ENCODE peak calls at places on chromosome 4, in seven cellular contexts. One of them, this sample, is unnamed.

GRCh38 chr4:121096629-121097028 is 24.3 kb upstream of the NDNF start:
- DNase-seq in HAP-1: no peak
- DNase-seq in tibial artery: no peak
- DNase-seq in right lobe of liver: no peak
- DNase-seq in suprapubic skin: no peak
- DNase-seq in brain microvascular endothelial cell: no peak
- DNase-seq in mammary epithelial cell: peak; percentile 7
- DNase-seq in this sample: peak; percentile 51

GRCh38 chr4:40672528-40673522 is 43.2 kb upstream of the RBM47 start:
- DNase-seq in mammary epithelial cell: peak; percentile 94
- DNase-seq in HAP-1: peak; percentile 73
- DNase-seq in suprapubic skin: no peak
- DNase-seq in tibial artery: peak; percentile 43
- DNase-seq in right lobe of liver: peak; percentile 34
- DNase-seq in brain microvascular endothelial cell: peak; percentile 94
- DNase-seq in this sample: peak; percentile 100

GRCh38 chr4:26441110-26441509 is 49.2 kb downstream of the CCKAR start:
- DNase-seq in tibial artery: no peak
- DNase-seq in right lobe of liver: no peak
- DNase-seq in suprapubic skin: no peak
- DNase-seq in brain microvascular endothelial cell: peak; percentile 32
- DNase-seq in HAP-1: no peak
- DNase-seq in mammary epithelial cell: no peak
- DNase-seq in this sample: peak; percentile 53

GRCh38 chr4:121177238-121178137 is 13.4 kb upstream of the TNIP3 start:
- DNase-seq in brain microvascular endothelial cell: no peak
- DNase-seq in HAP-1: no peak
- DNase-seq in mammary epithelial cell: no peak
- DNase-seq in right lobe of liver: no peak
- DNase-seq in tibial artery: no peak
- DNase-seq in suprapubic skin: no peak
- DNase-seq in this sample: no peak

GRCh38 chr4:74926007-74926406 is 6.9 kb upstream of the PARM1 start:
- DNase-seq in HAP-1: no peak
- DNase-seq in brain microvascular endothelial cell: no peak
- DNase-seq in tibial artery: no peak
- DNase-seq in right lobe of liver: no peak
- DNase-seq in suprapubic skin: no peak
- DNase-seq in mammary epithelial cell: no peak
- DNase-seq in this sample: no peak

GRCh38 chr4:145827885-145828284 is 110.7 kb downstream of the ZNF827 start:
- DNase-seq in right lobe of liver: no peak
- DNase-seq in mammary epithelial cell: no peak
- DNase-seq in brain microvascular endothelial cell: no peak
- DNase-seq in suprapubic skin: no peak
- DNase-seq in tibial artery: no peak
- DNase-seq in HAP-1: no peak
- DNase-seq in this sample: no peak

GRCh38 chr4:26033389-26033788 is 119.4 kb downstream of the SMIM20 start:
- DNase-seq in mammary epithelial cell: no peak
- DNase-seq in right lobe of liver: no peak
- DNase-seq in tibial artery: no peak
- DNase-seq in brain microvascular endothelial cell: no peak
- DNase-seq in HAP-1: no peak
- DNase-seq in suprapubic skin: no peak
- DNase-seq in this sample: no peak

GRCh38 chr4:127364397-127364796 is 268.4 kb upstream of the INTU start:
- DNase-seq in HAP-1: no peak
- DNase-seq in mammary epithelial cell: no peak
- DNase-seq in brain microvascular endothelial cell: no peak
- DNase-seq in right lobe of liver: peak; percentile 16
- DNase-seq in suprapubic skin: no peak
- DNase-seq in tibial artery: no peak
- DNase-seq in this sample: no peak

GRCh38 chr4:98662619-98663225 is 4.3 kb upstream of the TSPAN5 start:
- DNase-seq in right lobe of liver: no peak
- DNase-seq in suprapubic skin: no peak
- DNase-seq in mammary epithelial cell: no peak
- DNase-seq in tibial artery: no peak
- DNase-seq in brain microvascular endothelial cell: no peak
- DNase-seq in HAP-1: no peak
- DNase-seq in this sample: peak; percentile 44

GRCh38 chr4:109887071-109887470 is 25.6 kb upstream of the EGF start:
- DNase-seq in brain microvascular endothelial cell: no peak
- DNase-seq in tibial artery: no peak
- DNase-seq in HAP-1: no peak
- DNase-seq in suprapubic skin: no peak
- DNase-seq in right lobe of liver: no peak
- DNase-seq in mammary epithelial cell: no peak
- DNase-seq in this sample: no peak

GRCh38 chr4:54090804-54091623 is 8.9 kb upstream of the GSX2 start:
- DNase-seq in mammary epithelial cell: peak; percentile 32
- DNase-seq in brain microvascular endothelial cell: no peak
- DNase-seq in tibial artery: no peak
- DNase-seq in right lobe of liver: peak; percentile 79
- DNase-seq in suprapubic skin: no peak
- DNase-seq in HAP-1: no peak
- DNase-seq in this sample: peak; percentile 36

GRCh38 chr4:23857353-23857752 is 32.5 kb downstream of the PPARGC1A start:
- DNase-seq in brain microvascular endothelial cell: peak; percentile 3
- DNase-seq in right lobe of liver: no peak
- DNase-seq in tibial artery: no peak
- DNase-seq in mammary epithelial cell: peak; percentile 9
- DNase-seq in HAP-1: no peak
- DNase-seq in suprapubic skin: no peak
- DNase-seq in this sample: peak; percentile 33

GRCh38 chr4:168667397-168667796 is 170.5 kb downstream of the PALLD start:
- DNase-seq in suprapubic skin: no peak
- DNase-seq in HAP-1: no peak
- DNase-seq in right lobe of liver: no peak
- DNase-seq in brain microvascular endothelial cell: no peak
- DNase-seq in tibial artery: no peak
- DNase-seq in mammary epithelial cell: no peak
- DNase-seq in this sample: no peak

GRCh38 chr4:92184566-92184965 is 119.2 kb upstream of the GRID2 start:
- DNase-seq in suprapubic skin: no peak
- DNase-seq in mammary epithelial cell: no peak
- DNase-seq in tibial artery: no peak
- DNase-seq in brain microvascular endothelial cell: no peak
- DNase-seq in right lobe of liver: no peak
- DNase-seq in HAP-1: no peak
- DNase-seq in this sample: no peak

DNA sequence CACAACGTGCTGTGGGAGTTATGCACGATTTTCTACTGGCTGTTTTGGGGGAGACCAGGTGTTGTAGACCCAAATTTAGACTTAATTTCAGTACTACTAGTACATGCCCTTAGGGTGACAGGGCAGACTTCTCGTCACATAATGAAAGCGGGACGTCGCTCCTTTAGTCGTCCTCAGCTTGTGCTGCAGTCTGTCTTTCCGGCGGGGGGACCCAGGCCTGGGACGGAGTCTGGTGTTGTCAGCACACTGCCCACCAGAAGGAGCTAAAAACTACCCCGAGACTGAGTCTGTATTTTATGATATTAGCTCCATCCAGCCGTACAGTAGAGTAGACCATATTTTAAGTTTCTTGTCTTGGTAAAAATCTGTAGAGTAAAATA is 35.5 kb downstream of the NOP14 start:
- DNase-seq in suprapubic skin: peak; percentile 44
- DNase-seq in tibial artery: peak; percentile 12
- DNase-seq in mammary epithelial cell: no peak
- DNase-seq in right lobe of liver: peak; percentile 6
- DNase-seq in brain microvascular endothelial cell: no peak
- DNase-seq in HAP-1: no peak
- DNase-seq in this sample: no peak
- H3K36me3 ChIP-seq in suprapubic skin: peaks cover 84% of the 10 kb centered on the region
- H3K36me3 ChIP-seq in tibial artery: peaks cover 82% of the 10 kb centered on the region
- H3K36me3 ChIP-seq in mammary epithelial cell: no peaks in the 10 kb centered on the region
- H3K36me3 ChIP-seq in right lobe of liver: peaks cover 14% of the 10 kb centered on the region
- H3K36me3 ChIP-seq in brain microvascular endothelial cell: peaks cover 64% of the 10 kb centered on the region
- H3K36me3 ChIP-seq in HAP-1: peaks cover 58% of the 10 kb centered on the region
- H3K36me3 ChIP-seq in this sample: peaks cover 43% of the 10 kb centered on the region

GRCh38 chr4:73099143-73099542 is 29.6 kb upstream of the COX18 start:
- DNase-seq in HAP-1: no peak
- DNase-seq in tibial artery: no peak
- DNase-seq in right lobe of liver: no peak
- DNase-seq in suprapubic skin: no peak
- DNase-seq in brain microvascular endothelial cell: no peak
- DNase-seq in mammary epithelial cell: no peak
- DNase-seq in this sample: no peak
- H3K36me3 ChIP-seq in HAP-1: peaks cover 45% of the 10 kb centered on the region
- H3K36me3 ChIP-seq in tibial artery: peaks cover 73% of the 10 kb centered on the region
- H3K36me3 ChIP-seq in right lobe of liver: peaks cover 12% of the 10 kb centered on the region
- H3K36me3 ChIP-seq in suprapubic skin: peaks cover 81% of the 10 kb centered on the region
- H3K36me3 ChIP-seq in brain microvascular endothelial cell: peaks cover 48% of the 10 kb centered on the region
- H3K36me3 ChIP-seq in mammary epithelial cell: peaks cover 42% of the 10 kb centered on the region
- H3K36me3 ChIP-seq in this sample: peaks cover 4% of the 10 kb centered on the region

GRCh38 chr4:140326395-140326993 is 47.0 kb upstream of the SCOC start:
- DNase-seq in suprapubic skin: no peak
- DNase-seq in HAP-1: peak; percentile 44
- DNase-seq in mammary epithelial cell: peak; percentile 22
- DNase-seq in brain microvascular endothelial cell: peak; percentile 61
- DNase-seq in right lobe of liver: no peak
- DNase-seq in tibial artery: no peak
- DNase-seq in this sample: peak; percentile 46
- H3K36me3 ChIP-seq in suprapubic skin: no peaks in the 10 kb centered on the region
- H3K36me3 ChIP-seq in HAP-1: no peaks in the 10 kb centered on the region
- H3K36me3 ChIP-seq in mammary epithelial cell: no peaks in the 10 kb centered on the region
- H3K36me3 ChIP-seq in brain microvascular endothelial cell: no peaks in the 10 kb centered on the region
- H3K36me3 ChIP-seq in right lobe of liver: no peaks in the 10 kb centered on the region
- H3K36me3 ChIP-seq in tibial artery: no peaks in the 10 kb centered on the region
- H3K36me3 ChIP-seq in this sample: no peaks in the 10 kb centered on the region

DNA sequence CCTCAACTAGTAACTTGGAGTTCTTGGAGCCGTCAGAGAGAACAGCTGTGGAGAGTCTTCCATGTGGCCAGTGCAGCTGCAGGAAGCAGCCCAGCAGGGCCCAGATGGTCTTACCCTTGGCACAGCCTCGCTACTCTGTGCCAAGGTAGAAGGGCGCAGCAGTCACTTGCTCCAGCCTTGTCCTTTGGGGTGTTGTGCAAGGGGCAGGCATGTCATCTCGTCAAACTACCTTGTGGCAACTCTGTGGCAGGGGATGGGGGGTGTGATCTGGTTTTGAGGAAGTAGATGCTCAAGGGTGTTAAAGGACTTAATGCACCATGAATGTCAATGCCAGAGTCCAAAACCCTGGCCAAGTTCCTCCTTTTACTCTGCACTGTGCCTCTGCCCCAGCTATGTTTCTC is 34.2 kb upstream of the TBC1D14 start:
- DNase-seq in tibial artery: peak; percentile 58
- DNase-seq in mammary epithelial cell: no peak
- DNase-seq in HAP-1: no peak
- DNase-seq in right lobe of liver: no peak
- DNase-seq in suprapubic skin: no peak
- DNase-seq in brain microvascular endothelial cell: no peak
- DNase-seq in this sample: no peak
- H3K36me3 ChIP-seq in tibial artery: peaks cover 81% of the 10 kb centered on the region
- H3K36me3 ChIP-seq in mammary epithelial cell: peaks cover 6% of the 10 kb centered on the region
- H3K36me3 ChIP-seq in HAP-1: peaks cover 69% of the 10 kb centered on the region
- H3K36me3 ChIP-seq in right lobe of liver: peaks cover 10% of the 10 kb centered on the region
- H3K36me3 ChIP-seq in suprapubic skin: peaks cover 71% of the 10 kb centered on the region
- H3K36me3 ChIP-seq in brain microvascular endothelial cell: peaks cover 44% of the 10 kb centered on the region
- H3K36me3 ChIP-seq in this sample: peaks cover 35% of the 10 kb centered on the region

GRCh38 chr4:140085924-140086323 is 68.1 kb downstream of the MAML3 start:
- DNase-seq in mammary epithelial cell: no peak
- DNase-seq in tibial artery: no peak
- DNase-seq in HAP-1: no peak
- DNase-seq in brain microvascular endothelial cell: no peak
- DNase-seq in right lobe of liver: no peak
- DNase-seq in suprapubic skin: no peak
- DNase-seq in this sample: no peak
- H3K36me3 ChIP-seq in mammary epithelial cell: no peaks in the 10 kb centered on the region
- H3K36me3 ChIP-seq in tibial artery: no peaks in the 10 kb centered on the region
- H3K36me3 ChIP-seq in HAP-1: no peaks in the 10 kb centered on the region
- H3K36me3 ChIP-seq in brain microvascular endothelial cell: no peaks in the 10 kb centered on the region
- H3K36me3 ChIP-seq in right lobe of liver: no peaks in the 10 kb centered on the region
- H3K36me3 ChIP-seq in suprapubic skin: no peaks in the 10 kb centered on the region
- H3K36me3 ChIP-seq in this sample: no peaks in the 10 kb centered on the region

GRCh38 chr4:88718098-88718497 is 20.5 kb upstream of the NAP1L5 start:
- DNase-seq in suprapubic skin: no peak
- DNase-seq in mammary epithelial cell: no peak
- DNase-seq in tibial artery: no peak
- DNase-seq in HAP-1: no peak
- DNase-seq in right lobe of liver: no peak
- DNase-seq in brain microvascular endothelial cell: no peak
- DNase-seq in this sample: no peak
- H3K36me3 ChIP-seq in suprapubic skin: peaks cover 39% of the 10 kb centered on the region
- H3K36me3 ChIP-seq in mammary epithelial cell: peaks cover 2% of the 10 kb centered on the region
- H3K36me3 ChIP-seq in tibial artery: peaks cover 23% of the 10 kb centered on the region
- H3K36me3 ChIP-seq in HAP-1: no peaks in the 10 kb centered on the region
- H3K36me3 ChIP-seq in right lobe of liver: peaks cover 2% of the 10 kb centered on the region
- H3K36me3 ChIP-seq in brain microvascular endothelial cell: no peaks in the 10 kb centered on the region
- H3K36me3 ChIP-seq in this sample: peaks cover 3% of the 10 kb centered on the region

GRCh38 chr4:173666-174314 is 49.5 kb downstream of the ZNF718 start:
- DNase-seq in HAP-1: no peak
- DNase-seq in mammary epithelial cell: no peak
- DNase-seq in right lobe of liver: no peak
- DNase-seq in brain microvascular endothelial cell: no peak
- DNase-seq in suprapubic skin: no peak
- DNase-seq in tibial artery: no peak
- DNase-seq in this sample: no peak

GRCh38 chr4:176995-177394 is 52.7 kb downstream of the ZNF718 start:
- DNase-seq in suprapubic skin: no peak
- DNase-seq in HAP-1: no peak
- DNase-seq in tibial artery: no peak
- DNase-seq in mammary epithelial cell: no peak
- DNase-seq in right lobe of liver: no peak
- DNase-seq in brain microvascular endothelial cell: no peak
- DNase-seq in this sample: no peak

DNA sequence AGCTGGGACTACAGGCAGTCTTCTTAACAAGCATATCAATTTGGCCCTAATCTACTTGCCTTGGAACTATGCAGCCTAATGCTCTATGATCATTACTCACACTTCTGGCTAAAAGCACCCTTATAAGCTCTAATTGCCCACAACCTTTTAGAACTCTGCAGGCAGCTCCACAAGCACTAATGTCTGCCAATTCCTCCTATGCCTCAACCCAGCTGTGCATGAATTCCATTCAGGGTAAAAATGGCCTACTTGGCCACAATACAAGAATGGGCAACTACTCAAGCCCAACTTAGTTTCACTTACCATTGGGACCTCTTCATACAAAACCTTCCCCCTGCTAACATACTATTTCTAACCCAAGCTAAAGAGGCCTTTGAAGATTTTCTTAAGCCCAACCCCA is 51.7 kb downstream of the ZNF718 start:
- DNase-seq in mammary epithelial cell: no peak
- DNase-seq in tibial artery: no peak
- DNase-seq in HAP-1: no peak
- DNase-seq in brain microvascular endothelial cell: no peak
- DNase-seq in suprapubic skin: no peak
- DNase-seq in right lobe of liver: no peak
- DNase-seq in this sample: no peak
- H3K36me3 ChIP-seq in mammary epithelial cell: no peaks in the 10 kb centered on the region
- H3K36me3 ChIP-seq in tibial artery: peaks cover 49% of the 10 kb centered on the region
- H3K36me3 ChIP-seq in HAP-1: no peaks in the 10 kb centered on the region
- H3K36me3 ChIP-seq in brain microvascular endothelial cell: no peaks in the 10 kb centered on the region
- H3K36me3 ChIP-seq in suprapubic skin: peaks cover 7% of the 10 kb centered on the region
- H3K36me3 ChIP-seq in right lobe of liver: peaks cover 1% of the 10 kb centered on the region
- H3K36me3 ChIP-seq in this sample: no peaks in the 10 kb centered on the region

DNA sequence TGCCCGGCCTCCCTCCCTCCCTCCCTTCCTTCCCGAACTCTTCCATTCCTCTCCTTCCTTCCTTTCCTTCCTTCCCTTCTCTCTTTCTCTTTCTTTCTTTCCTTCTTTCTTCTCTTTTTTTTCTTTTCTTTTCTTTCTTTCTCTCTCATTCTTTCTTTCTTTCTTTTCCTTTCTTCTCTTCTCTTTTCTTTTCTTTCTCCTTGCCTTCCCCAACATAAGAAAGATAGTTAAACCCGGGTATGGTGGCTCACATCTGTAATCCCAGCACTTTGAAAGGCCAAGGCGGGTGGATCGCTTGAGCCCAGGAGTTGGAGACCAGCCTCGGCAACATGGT is 25.4 kb downstream of the NSD2 start:
- DNase-seq in suprapubic skin: no peak
- DNase-seq in right lobe of liver: no peak
- DNase-seq in mammary epithelial cell: no peak
- DNase-seq in brain microvascular endothelial cell: no peak
- DNase-seq in tibial artery: no peak
- DNase-seq in HAP-1: no peak
- DNase-seq in this sample: no peak
- H3K36me3 ChIP-seq in suprapubic skin: peaks cover 10% of the 10 kb centered on the region
- H3K36me3 ChIP-seq in right lobe of liver: no peaks in the 10 kb centered on the region
- H3K36me3 ChIP-seq in mammary epithelial cell: peaks cover 6% of the 10 kb centered on the region
- H3K36me3 ChIP-seq in brain microvascular endothelial cell: peaks cover 4% of the 10 kb centered on the region
- H3K36me3 ChIP-seq in tibial artery: peaks cover 11% of the 10 kb centered on the region
- H3K36me3 ChIP-seq in HAP-1: peaks cover 35% of the 10 kb centered on the region
- H3K36me3 ChIP-seq in this sample: peaks cover 5% of the 10 kb centered on the region